ENCODE peak calls at places on chromosomes 3 and 15, in ten cellular contexts. G is adrenal gland, L is esophagus squamous epithelium, D is mucosa of descending colon, K is neural progenitor cell, H is cardiac muscle cell, W is PC-9, J is upper lobe of right lung, R is vagina, I is transverse colon. X is an unnamed sample.

GRCh38 chr3:15634671-15635661 is 33.4 kb downstream of the BTD start:
- DNase-seq in G (peak; percentile 65), L (no peak), D (no peak), K (no peak), H (peak; percentile 88), W (no peak), J (no peak), R (no peak), I (peak; percentile 28), X (no peak)

GRCh38 chr3:59709702-59710555 is 660.1 kb upstream of the CFAP20DC start:
- DNase-seq in G (peak; percentile 40), L (peak; percentile 1), D (peak; percentile 59), K (no peak), H (no peak), W (no peak), J (peak; percentile 80), R (no peak), I (peak; percentile 34), X (no peak)

GRCh38 chr3:24400450-24400849 is 94.2 kb downstream of the THRB start:
- DNase-seq in G (no peak), L (no peak), D (no peak), K (no peak), H (no peak), W (no peak), J (no peak), R (no peak), I (no peak), X (no peak)

GRCh38 chr3:107561980-107562379 is 39.2 kb downstream of the BBX start:
- DNase-seq in G (no peak), L (no peak), D (no peak), K (no peak), H (no peak), W (no peak), J (no peak), R (no peak), I (no peak), X (peak; percentile 76)

GRCh38 chr3:31918179-31919165 is 62.6 kb downstream of the OSBPL10 start:
- DNase-seq in G (no peak), L (no peak), D (no peak), K (no peak), H (peak; percentile 20), W (no peak), J (no peak), R (no peak), I (no peak), X (no peak)

GRCh38 chr15:89333011-89333860 is 1.4 kb downstream of the POLG start:
- DNase-seq in G (no peak), L (no peak), D (no peak), K (no peak), H (no peak), W (no peak), J (no peak), R (no peak), I (no peak), X (no peak)

GRCh38 chr3:159326998-159327397 is 525.1 kb downstream of the MFSD1 start:
- DNase-seq in G (no peak), L (no peak), D (no peak), K (no peak), H (no peak), W (no peak), J (no peak), R (no peak), I (no peak), X (no peak)

GRCh38 chr3:66490214-66490613 is 10.6 kb downstream of the LRIG1 start:
- DNase-seq in G (no peak), L (no peak), D (no peak), K (no peak), H (peak; percentile 36), W (no peak), J (no peak), R (no peak), I (peak; percentile 39), X (no peak)

GRCh38 chr15:61736792-61737191 is 323.5 kb downstream of the VPS13C start:
- DNase-seq in G (no peak), L (no peak), D (no peak), K (no peak), H (no peak), W (no peak), J (no peak), R (no peak), I (no peak), X (no peak)

GRCh38 chr3:114809668-114810413 is 337.2 kb downstream of the ZBTB20 start:
- DNase-seq in G (no peak), L (no peak), D (no peak), K (no peak), H (no peak), W (no peak), J (no peak), R (no peak), I (no peak), X (no peak)

GRCh38 chr3:67405193-67405592 is 249.2 kb downstream of the SUCLG2 start:
- DNase-seq in G (no peak), L (no peak), D (no peak), K (no peak), H (no peak), W (no peak), J (no peak), R (no peak), I (no peak), X (no peak)

GRCh38 chr3:56415672-56416071 is 52.6 kb downstream of the ERC2 start:
- DNase-seq in G (peak; percentile 26), L (no peak), D (no peak), K (no peak), H (peak; percentile 2), W (no peak), J (no peak), R (no peak), I (no peak), X (peak; percentile 42)

GRCh38 chr3:156818890-156819289 is 7.3 kb upstream of the LEKR1 start:
- DNase-seq in G (no peak), L (no peak), D (no peak), K (no peak), H (peak; percentile 69), W (peak; percentile 93), J (no peak), R (no peak), I (no peak), X (peak; percentile 96)

GRCh38 chr15:95307115-95307514 is 1023.4 kb upstream of the NR2F2 start:
- DNase-seq in G (no peak), L (no peak), D (no peak), K (no peak), H (no peak), W (no peak), J (no peak), R (no peak), I (no peak), X (no peak)

GRCh38 chr3:115397433-115397832 is 225.9 kb upstream of the GAP43 start:
- DNase-seq in G (no peak), L (no peak), D (no peak), K (no peak), H (no peak), W (no peak), J (no peak), R (no peak), I (no peak), X (no peak)

GRCh38 chr3:63135362-63135761 is 142.7 kb upstream of the SYNPR start:
- DNase-seq in G (no peak), L (no peak), D (no peak), K (peak; percentile 76), H (no peak), W (no peak), J (no peak), R (no peak), I (no peak), X (peak; percentile 40)

GRCh38 chr15:89244512-89244869 is 712 bp downstream of the FANCI start:
- DNase-seq in G (no peak), L (no peak), D (no peak), K (no peak), H (no peak), W (no peak), J (no peak), R (no peak), I (no peak), X (no peak)

GRCh38 chr15:101120961-101121360 is 130.9 kb downstream of the CHSY1 start:
- DNase-seq in G (no peak), L (no peak), D (no peak), K (no peak), H (no peak), W (no peak), J (no peak), R (no peak), I (no peak), X (no peak)
- H3K36me3 ChIP-seq in G (no peaks in the 10 kb centered on the region), L (no peaks in the 10 kb centered on the region), D (no peaks in the 10 kb centered on the region), K (no peaks in the 10 kb centered on the region), H (no peaks in the 10 kb centered on the region), W (no peaks in the 10 kb centered on the region), J (no peaks in the 10 kb centered on the region), R (no peaks in the 10 kb centered on the region), I (no peaks in the 10 kb centered on the region), X (no peaks in the 10 kb centered on the region)

GRCh38 chr15:23686466-23687142 is 501 bp downstream of the NDN start:
- DNase-seq in G (no peak), L (no peak), D (no peak), K (peak; percentile 51), H (peak; percentile 11), W (no peak), J (no peak), R (no peak), I (no peak), X (no peak)
- H3K4me3 ChIP-seq in G (no peak overlapping the region), L (peak overlapping the region; percentile 71), D (peak overlapping the region; percentile 42), K (peak overlapping the region; percentile 64), H (peak overlapping the region; percentile 59), W (no peak overlapping the region), J (peak overlapping the region; percentile 53), R (peak overlapping the region; percentile 52), I (peak overlapping the region; percentile 62), X (peak overlapping the region; percentile 28)

DNA sequence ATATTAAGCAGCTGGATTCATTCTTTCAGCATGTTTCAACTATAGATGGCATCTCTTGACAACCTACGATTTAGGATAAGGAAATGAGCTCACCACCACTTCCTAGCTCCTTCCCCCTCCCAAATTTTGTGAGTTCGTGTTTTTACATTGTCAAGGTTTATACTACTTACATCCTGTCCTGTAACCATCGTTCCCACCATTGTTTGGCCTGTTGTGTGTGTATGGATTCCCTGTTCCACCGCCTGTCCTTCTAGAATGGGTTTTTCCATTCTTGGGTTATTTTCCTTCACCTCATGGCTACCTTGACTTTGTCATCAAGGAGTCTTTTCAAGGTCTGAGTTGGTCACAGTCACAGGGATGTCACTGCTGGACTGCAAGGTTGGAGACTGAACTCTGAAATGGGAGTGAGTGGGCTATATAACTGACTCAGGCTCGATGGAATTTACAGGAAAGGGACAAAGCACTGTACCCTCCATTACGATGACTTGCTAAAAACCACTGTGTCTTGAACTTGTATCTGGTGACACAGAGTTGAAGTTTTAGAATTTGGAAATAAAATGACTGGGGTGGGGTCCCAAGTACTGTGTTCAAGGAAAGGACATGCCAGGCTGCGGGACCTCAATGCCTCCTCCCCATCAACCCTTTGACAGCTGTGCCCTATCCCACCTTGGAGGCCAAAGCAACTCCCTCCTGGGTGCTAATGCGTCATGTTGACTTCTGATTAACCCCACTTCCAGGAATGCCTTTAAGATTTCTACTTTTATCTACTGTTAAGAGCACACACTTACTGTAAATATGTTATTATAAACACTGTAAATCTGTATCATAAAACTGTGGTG is 66.8 kb upstream of the BLM start:
- DNase-seq in G (no peak), L (no peak), D (no peak), K (no peak), H (peak; percentile 52), W (no peak), J (no peak), R (no peak), I (no peak), X (no peak)
- TF ChIP-seq CTCF in G (no peak), L (no peak), D (no peak), K (no peak), H (no peak), W (no peak), J (no peak), R (no peak), I (no peak), X (no peak)

GRCh38 chr3:72836923-72837322 is 11.3 kb downstream of the SHQ1 start:
- DNase-seq in G (peak; percentile 87), L (no peak), D (no peak), K (no peak), H (no peak), W (no peak), J (no peak), R (no peak), I (peak; percentile 37), X (no peak)
- H3K36me3 ChIP-seq in G (peaks cover 26% of the 10 kb centered on the region), L (peaks cover 4% of the 10 kb centered on the region), D (peaks cover 4% of the 10 kb centered on the region), K (peaks cover 6% of the 10 kb centered on the region), H (peaks cover 23% of the 10 kb centered on the region), W (no peaks in the 10 kb centered on the region), J (peaks cover 41% of the 10 kb centered on the region), R (peaks cover 16% of the 10 kb centered on the region), I (peaks cover 9% of the 10 kb centered on the region), X (peaks cover 3% of the 10 kb centered on the region)

X was measured in bronchial epithelial cell.